ENCODE peak calls at places on chromosome 22, in ten cellular contexts. N is heart left ventricle, T is HCT116, O is sigmoid colon, Q is lower leg skin, H is upper lobe of left lung, V is A549, M is ovary, P is body of pancreas, K is endothelial cell of umbilical vein. R is an unnamed sample.
A peak's percentile ranks its signal among the peaks of the same experiment; 100 is the strongest.

GRCh38 chr22:31968022-31968421 is 23.7 kb downstream of the YWHAH start:
- DNase-seq in N (no peak), T (no peak), O (no peak), Q (no peak), H (no peak), V (no peak), M (no peak), P (no peak), K (no peak), R (no peak)

GRCh38 chr22:28348613-28349012 is 331.0 kb downstream of the TTC28 start:
- DNase-seq in N (no peak), T (no peak), O (no peak), Q (no peak), H (no peak), V (no peak), M (no peak), P (no peak), K (no peak), R (no peak)

GRCh38 chr22:46362221-46362933 is 26.9 kb downstream of the TRMU start:
- DNase-seq in N (peak; percentile 48), T (no peak), O (no peak), Q (no peak), H (no peak), V (no peak), M (peak; percentile 16), P (peak; percentile 30), K (no peak), R (no peak)

GRCh38 chr22:27195104-27195503 is 537.7 kb downstream of the MIAT start:
- DNase-seq in N (peak; percentile 70), T (no peak), O (peak; percentile 88), Q (no peak), H (no peak), V (no peak), M (peak; percentile 79), P (no peak), K (no peak), R (no peak)

GRCh38 chr22:22849640-22850610 is 37.7 kb upstream of the IGLL5 start:
- DNase-seq in N (no peak), T (no peak), O (no peak), Q (no peak), H (no peak), V (no peak), M (no peak), P (no peak), K (no peak), R (no peak)

GRCh38 chr22:30984317-30984716 is 15.3 kb downstream of the TUG1 start:
- DNase-seq in N (no peak), T (no peak), O (no peak), Q (no peak), H (no peak), V (no peak), M (no peak), P (no peak), K (no peak), R (no peak)

GRCh38 chr22:32650553-32651345 is 150.8 kb upstream of the TIMP3 start:
- DNase-seq in N (no peak), T (no peak), O (no peak), Q (no peak), H (no peak), V (no peak), M (no peak), P (no peak), K (no peak), R (no peak)

GRCh38 chr22:48218889-48219420 is 1456.5 kb downstream of the TBC1D22A start:
- DNase-seq in N (no peak), T (no peak), O (no peak), Q (no peak), H (no peak), V (no peak), M (no peak), P (no peak), K (no peak), R (no peak)

GRCh38 chr22:46150615-46151423 is 493 bp downstream of the PPARA start:
- DNase-seq in N (peak; percentile 75), T (no peak), O (peak; percentile 76), Q (no peak), H (peak; percentile 44), V (peak; percentile 31), M (peak; percentile 71), P (peak; percentile 52), K (peak; percentile 19), R (peak; percentile 48)

GRCh38 chr22:37321288-37321687 is 39.0 kb downstream of the CYTH4 start:
- DNase-seq in N (no peak), T (no peak), O (no peak), Q (no peak), H (no peak), V (no peak), M (no peak), P (no peak), K (no peak), R (no peak)

GRCh38 chr22:21861290-21861848 is 6.1 kb downstream of the MAPK1 start:
- DNase-seq in N (no peak), T (no peak), O (no peak), Q (no peak), H (no peak), V (no peak), M (no peak), P (no peak), K (no peak), R (no peak)

GRCh38 chr22:23893957-23894709 is at the start of gene MIF:
- DNase-seq in N (peak; percentile 99), T (peak; percentile 80), O (peak; percentile 96), Q (peak; percentile 92), H (peak; percentile 95), V (peak; percentile 73), M (peak; percentile 96), P (peak; percentile 95), K (peak; percentile 96), R (peak; percentile 95)

GRCh38 chr22:37751449-37752188 is 54.8 kb downstream of the TRIOBP start:
- DNase-seq in N (no peak), T (no peak), O (no peak), Q (no peak), H (no peak), V (no peak), M (peak; percentile 64), P (no peak), K (no peak), R (no peak)

GRCh38 chr22:44020981-44021380 is 3.1 kb upstream of the PARVB start:
- DNase-seq in N (no peak), T (no peak), O (no peak), Q (no peak), H (no peak), V (no peak), M (no peak), P (no peak), K (peak; percentile 54), R (no peak)

GRCh38 chr22:44024288-44024908 is at the start of gene PARVB:
- DNase-seq in N (peak; percentile 80), T (no peak), O (no peak), Q (no peak), H (no peak), V (no peak), M (peak; percentile 48), P (peak; percentile 19), K (no peak), R (peak; percentile 51)

GRCh38 chr22:44026066-44026629 is 2.0 kb downstream of the PARVB start:
- DNase-seq in N (no peak), T (no peak), O (no peak), Q (no peak), H (no peak), V (no peak), M (no peak), P (no peak), K (peak; percentile 68), R (no peak)

GRCh38 chr22:44025171-44026065 is 1.3 kb downstream of the PARVB start:
- DNase-seq in N (peak; percentile 71), T (no peak), O (no peak), Q (peak; percentile 38), H (peak; percentile 43), V (no peak), M (no peak), P (no peak), K (peak; percentile 21), R (no peak)

GRCh38 chr22:44023404-44024287 is 456 bp upstream of the PARVB start:
- DNase-seq in N (peak; percentile 84), T (no peak), O (no peak), Q (no peak), H (peak; percentile 36), V (no peak), M (peak; percentile 50), P (peak; percentile 29), K (peak; percentile 51), R (peak; percentile 48)
- TF ChIP-seq POLR2A in N (no peak), T (no peak), O (no peak), Q (no peak), H (no peak), V (peak; percentile 51), M (peak; percentile 13), P (peak; percentile 33), K (peak; percentile 30), R (no peak)

GRCh38 chr22:50112151-50113118 is 22.6 kb downstream of the MOV10L1 start:
- DNase-seq in N (no peak), T (no peak), O (no peak), Q (no peak), H (no peak), V (no peak), M (no peak), P (no peak), K (peak; percentile 90), R (peak; percentile 27)
- H3K4me3 ChIP-seq in N (no peak overlapping the region), T (no peak overlapping the region), O (no peak overlapping the region), Q (no peak overlapping the region), H (no peak overlapping the region), V (no peak overlapping the region), M (no peak overlapping the region), P (no peak overlapping the region), K (no peak overlapping the region), R (no peak overlapping the region)

DNA sequence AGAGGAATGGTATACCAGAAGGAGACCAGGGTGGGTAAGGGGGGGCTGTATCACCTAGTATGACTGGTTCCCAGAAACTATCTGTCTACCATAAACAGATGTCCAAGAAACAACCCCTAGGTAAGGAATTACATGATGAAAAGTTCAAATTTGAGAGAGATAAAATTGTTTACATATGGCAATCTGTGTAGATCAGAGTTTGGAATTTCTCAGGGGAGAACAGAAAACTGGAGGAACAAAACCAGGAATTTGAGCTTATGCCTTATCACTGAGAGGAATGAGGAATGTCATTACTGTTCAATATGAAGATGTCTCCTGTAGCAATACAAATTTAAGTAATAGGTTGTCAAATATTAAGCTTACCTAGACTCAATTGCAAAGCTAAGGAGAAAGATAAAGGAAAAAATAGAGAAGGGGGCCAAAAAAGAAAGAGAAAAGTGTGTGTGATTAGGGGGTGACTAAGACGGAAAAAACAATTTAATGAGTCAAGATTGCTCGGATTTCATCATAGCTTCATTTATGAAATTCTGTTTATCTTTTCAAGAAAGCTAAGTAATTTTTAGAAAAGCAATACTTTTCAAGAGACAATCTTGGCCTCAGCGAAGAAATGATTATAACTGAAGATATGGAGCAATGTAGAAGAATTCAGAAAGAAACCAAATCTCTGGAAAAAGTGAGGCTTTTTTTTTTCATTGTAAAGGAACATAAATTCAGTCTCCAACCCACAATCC is 117.8 kb downstream of the APOL5 start:
- DNase-seq in N (no peak), T (peak; percentile 18), O (no peak), Q (no peak), H (no peak), V (no peak), M (no peak), P (no peak), K (peak; percentile 67), R (no peak)
- TF ChIP-seq POLR2A in N (no peak), T (no peak), O (no peak), Q (no peak), H (no peak), V (no peak), M (no peak), P (no peak), K (no peak), R (no peak)

DNA sequence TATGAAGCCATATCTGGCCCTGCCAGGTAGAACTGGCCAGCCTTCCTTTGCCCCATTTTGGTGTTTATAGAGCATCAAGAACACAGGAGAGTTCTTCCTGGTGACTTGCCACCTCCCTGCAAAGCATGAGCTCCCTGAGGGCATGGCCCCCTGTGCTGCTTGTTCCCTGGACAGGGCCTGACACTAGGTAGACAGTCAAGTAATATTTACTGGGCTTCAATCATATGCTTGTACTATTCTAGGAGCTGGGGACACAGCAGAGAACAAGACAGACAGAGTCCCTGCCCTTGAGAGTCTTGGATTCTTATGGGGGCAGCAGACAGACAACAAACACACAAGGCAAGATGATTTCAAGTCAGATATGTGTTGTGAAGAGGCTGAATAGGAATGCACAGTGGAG is 10.0 kb upstream of the CBX6 start:
- DNase-seq in N (no peak), T (no peak), O (no peak), Q (no peak), H (no peak), V (no peak), M (no peak), P (no peak), K (no peak), R (no peak)
- H3K4me3 ChIP-seq in N (no peak overlapping the region), T (no peak overlapping the region), O (no peak overlapping the region), Q (no peak overlapping the region), H (no peak overlapping the region), V (no peak overlapping the region), M (no peak overlapping the region), P (no peak overlapping the region), K (no peak overlapping the region), R (no peak overlapping the region)